ENCODE peak calls at places on chromosomes 7 and 10, in six cellular contexts. Y, I, T, O, P and K are unnamed samples.

GRCh38 chr7:89223906-89224395 is 428.4 kb upstream of the TEX47 start:
- DNase-seq in T (no peak), P (no peak), I (no peak), O (no peak), Y (no peak), K (no peak)

GRCh38 chr10:95077556-95077955 is 8.3 kb upstream of the CYP2C8 start:
- DNase-seq in O (no peak), I (no peak), Y (no peak), T (no peak), P (no peak), K (no peak)

GRCh38 chr10:9986786-9987185 is 1030.9 kb upstream of the CELF2 start:
- DNase-seq in P (no peak), Y (no peak), I (no peak), O (no peak), T (no peak), K (no peak)

GRCh38 chr10:24958701-24959392 is 6.4 kb upstream of the PRTFDC1 start:
- DNase-seq in P (peak), Y (peak), O (no peak), T (no peak), I (no peak), K (no peak)

GRCh38 chr7:138513344-138513871 is 53.3 kb downstream of the TRIM24 start:
- DNase-seq in I (no peak), Y (no peak), P (no peak), O (no peak), T (no peak), K (no peak)

GRCh38 chr7:5333121-5334050 is 50.6 kb downstream of the SLC29A4 start:
- DNase-seq in P (no peak), O (no peak), I (no peak), T (peak), Y (no peak), K (no peak)

GRCh38 chr10:84138478-84139125 is 707 bp upstream of the GHITM start:
- DNase-seq in O (no peak), T (peak), Y (no peak), P (no peak), I (no peak), K (peak)

GRCh38 chr10:7318836-7319235 is 92.0 kb downstream of the SFMBT2 start:
- DNase-seq in Y (no peak), O (no peak), T (peak), I (no peak), P (no peak), K (no peak)

GRCh38 chr7:129054438-129055293 is at the start of gene TNPO3:
- DNase-seq in T (peak), I (peak), P (peak), O (peak), Y (peak), K (peak)

GRCh38 chr10:68176797-68177196 is 55.1 kb downstream of the ATOH7 start:
- DNase-seq in Y (no peak), P (no peak), O (no peak), I (no peak), T (no peak), K (no peak)

GRCh38 chr10:118722694-118723093 is 32.1 kb downstream of the CACUL1 start:
- DNase-seq in I (no peak), T (no peak), O (no peak), P (no peak), Y (no peak), K (no peak)

GRCh38 chr7:132307465-132307864 is 268.8 kb downstream of the PLXNA4 start:
- DNase-seq in Y (no peak), O (no peak), I (no peak), T (no peak), P (no peak), K (peak)
- TF ChIP-seq CTCF in Y (no peak), O (no peak), I (no peak), T (no peak), P (no peak), K (no peak)

DNA sequence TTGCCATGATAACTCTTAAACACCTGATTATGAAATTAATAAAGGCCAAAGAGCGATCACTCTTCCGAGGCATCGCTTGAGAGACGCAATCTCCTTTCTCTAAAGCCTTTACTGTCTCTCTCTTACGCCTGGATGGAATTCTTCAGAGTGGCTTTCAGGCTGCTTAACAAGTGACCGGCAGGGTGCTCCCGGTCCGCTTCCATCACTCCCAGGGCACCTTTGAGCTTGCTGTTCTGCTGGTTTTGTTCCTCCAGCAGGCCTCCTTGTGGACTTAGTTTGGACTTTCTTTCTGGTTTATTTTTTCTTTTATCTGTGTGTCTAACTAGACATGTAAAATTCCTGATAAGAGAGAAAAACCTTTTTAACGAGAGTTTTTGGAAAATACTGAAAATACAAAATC is 60.9 kb downstream of the MRPL32 start:
- DNase-seq in Y (no peak), I (no peak), T (no peak), P (no peak), O (no peak), K (no peak)
- TF ChIP-seq CTCF in Y (no peak), I (peak), T (no peak), P (no peak), O (no peak), K (no peak)

GRCh38 chr10:23516530-23516929 is 77.7 kb downstream of the OTUD1 start:
- DNase-seq in O (peak), T (no peak), I (no peak), Y (no peak), P (no peak), K (no peak)
- TF ChIP-seq CTCF in O (peak), T (peak), I (peak), Y (no peak), P (peak), K (peak)

GRCh38 chr7:42123716-42124115 is 113.3 kb downstream of the GLI3 start:
- DNase-seq in P (no peak), Y (no peak), I (no peak), O (no peak), T (no peak), K (no peak)

GRCh38 chr7:42126475-42127231 is 110.4 kb downstream of the GLI3 start:
- DNase-seq in P (no peak), I (no peak), O (no peak), T (no peak), Y (no peak), K (no peak)

GRCh38 chr7:42125321-42125720 is 111.7 kb downstream of the GLI3 start:
- DNase-seq in I (no peak), T (no peak), P (no peak), Y (no peak), O (no peak), K (no peak)

GRCh38 chr7:42127232-42127622 is 109.8 kb downstream of the GLI3 start:
- DNase-seq in T (no peak), I (no peak), Y (no peak), P (no peak), O (no peak), K (no peak)

GRCh38 chr7:42128703-42129102 is 108.3 kb downstream of the GLI3 start:
- DNase-seq in I (no peak), P (no peak), T (no peak), Y (no peak), O (no peak), K (peak)
- TF ChIP-seq CTCF in I (peak), P (no peak), T (peak), Y (no peak), O (no peak), K (no peak)

GRCh38 chr10:111989136-111990050 is 194.2 kb downstream of the GPAM start:
- DNase-seq in P (no peak), I (no peak), T (no peak), Y (no peak), O (no peak), K (no peak)
- TF ChIP-seq CTCF in P (no peak), I (no peak), T (no peak), Y (no peak), O (no peak), K (no peak)

DNA sequence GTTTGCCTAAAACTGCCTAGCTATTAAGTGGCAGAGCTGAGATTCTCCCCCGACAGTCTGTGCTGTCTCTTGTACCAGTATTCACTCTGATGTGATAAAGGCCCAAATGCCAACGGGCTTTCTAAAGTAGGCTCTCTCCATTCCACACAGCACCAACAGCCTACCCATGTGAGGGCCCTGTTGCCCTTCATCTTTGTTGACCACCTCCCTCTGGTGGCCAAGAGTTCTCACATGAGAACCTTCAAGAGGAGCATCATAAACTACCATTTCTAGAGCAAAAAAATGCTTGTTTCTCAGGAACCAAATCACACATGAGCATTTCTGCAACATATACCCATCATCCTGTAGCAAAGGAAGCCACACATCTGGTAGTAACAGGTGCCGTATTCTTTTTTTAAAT is 185.8 kb downstream of the GRM8 start:
- DNase-seq in Y (no peak), T (no peak), I (no peak), P (no peak), O (no peak), K (no peak)
- TF ChIP-seq CTCF in Y (no peak), T (no peak), I (peak), P (no peak), O (no peak), K (no peak)

DNA sequence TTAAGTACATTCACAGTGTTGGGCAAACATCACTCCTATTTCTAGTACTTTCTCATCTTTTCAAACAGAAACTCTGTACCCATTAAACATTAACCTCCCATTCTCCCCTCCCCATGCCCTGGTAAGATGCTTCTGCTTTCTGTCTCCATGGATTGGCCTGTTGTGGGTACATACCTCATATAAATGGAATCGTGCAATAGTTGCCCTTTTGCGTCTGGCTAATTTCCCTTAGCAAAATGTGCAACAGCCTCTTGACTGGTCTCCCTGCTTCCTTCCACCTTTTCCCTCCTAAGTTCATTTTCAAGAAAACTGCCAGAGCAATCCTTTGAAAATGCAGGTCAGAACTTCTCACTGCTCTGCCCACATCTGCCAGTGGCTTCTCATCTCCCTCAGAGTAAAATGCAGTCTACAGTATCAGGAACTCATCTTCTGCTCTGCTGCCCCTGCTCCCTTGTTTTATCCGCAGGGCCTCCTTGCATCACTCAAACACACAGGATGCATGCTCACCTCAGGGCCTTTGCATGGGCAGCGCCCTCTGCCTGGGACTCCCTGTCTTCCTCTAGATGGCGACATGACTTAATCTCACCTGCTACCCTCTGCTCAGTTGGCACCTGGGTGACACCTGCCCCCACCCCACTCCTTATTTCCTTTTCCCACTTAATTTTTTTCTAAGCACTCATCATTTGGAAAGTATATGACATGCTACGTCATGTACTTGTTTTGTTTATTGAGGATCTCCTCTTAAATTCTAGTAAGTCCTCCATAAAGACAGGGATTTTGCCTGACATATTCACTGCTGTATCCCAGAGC is 44.3 kb upstream of the ECHDC3 start:
- DNase-seq in T (no peak), P (no peak), I (no peak), Y (no peak), O (no peak), K (peak)
- TF ChIP-seq CTCF in T (peak), P (no peak), I (no peak), Y (no peak), O (no peak), K (no peak)

GRCh38 chr7:46494026-46494425 is 573.0 kb upstream of the IGFBP3 start:
- DNase-seq in P (no peak), T (no peak), Y (no peak), O (no peak), I (no peak), K (no peak)

GRCh38 chr7:46490406-46490805 is 569.3 kb upstream of the IGFBP3 start:
- DNase-seq in T (no peak), Y (no peak), I (no peak), O (no peak), P (no peak), K (no peak)

GRCh38 chr7:46492460-46492859 is 571.4 kb upstream of the IGFBP3 start:
- DNase-seq in P (no peak), T (no peak), O (no peak), I (no peak), Y (no peak), K (no peak)

GRCh38 chr7:46494441-46494840 is 573.4 kb upstream of the IGFBP3 start:
- DNase-seq in O (no peak), I (no peak), T (no peak), Y (no peak), P (no peak), K (no peak)

DNA sequence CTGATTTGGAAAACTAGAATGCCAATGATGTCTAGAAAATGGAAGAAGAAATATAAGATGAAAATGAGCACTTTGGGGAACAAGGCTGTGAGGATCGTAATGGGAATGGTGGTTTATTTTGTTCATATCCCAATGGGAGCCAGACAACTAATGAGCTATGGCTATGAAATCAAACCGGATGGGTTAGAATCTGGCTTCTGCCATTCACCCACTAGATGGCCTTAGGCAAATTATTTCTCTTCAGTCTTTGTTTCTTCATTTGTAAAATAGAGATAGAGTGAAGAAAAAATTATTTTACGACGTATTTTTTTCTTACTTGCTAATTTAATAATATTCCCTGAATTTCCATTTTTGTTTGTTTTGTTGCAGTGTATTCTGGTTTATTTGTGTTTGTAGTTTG is 572.1 kb upstream of the IGFBP3 start:
- DNase-seq in O (no peak), I (no peak), T (no peak), Y (no peak), P (no peak), K (no peak)
- TF ChIP-seq CTCF in O (no peak), I (no peak), T (no peak), Y (no peak), P (no peak), K (no peak)

DNA sequence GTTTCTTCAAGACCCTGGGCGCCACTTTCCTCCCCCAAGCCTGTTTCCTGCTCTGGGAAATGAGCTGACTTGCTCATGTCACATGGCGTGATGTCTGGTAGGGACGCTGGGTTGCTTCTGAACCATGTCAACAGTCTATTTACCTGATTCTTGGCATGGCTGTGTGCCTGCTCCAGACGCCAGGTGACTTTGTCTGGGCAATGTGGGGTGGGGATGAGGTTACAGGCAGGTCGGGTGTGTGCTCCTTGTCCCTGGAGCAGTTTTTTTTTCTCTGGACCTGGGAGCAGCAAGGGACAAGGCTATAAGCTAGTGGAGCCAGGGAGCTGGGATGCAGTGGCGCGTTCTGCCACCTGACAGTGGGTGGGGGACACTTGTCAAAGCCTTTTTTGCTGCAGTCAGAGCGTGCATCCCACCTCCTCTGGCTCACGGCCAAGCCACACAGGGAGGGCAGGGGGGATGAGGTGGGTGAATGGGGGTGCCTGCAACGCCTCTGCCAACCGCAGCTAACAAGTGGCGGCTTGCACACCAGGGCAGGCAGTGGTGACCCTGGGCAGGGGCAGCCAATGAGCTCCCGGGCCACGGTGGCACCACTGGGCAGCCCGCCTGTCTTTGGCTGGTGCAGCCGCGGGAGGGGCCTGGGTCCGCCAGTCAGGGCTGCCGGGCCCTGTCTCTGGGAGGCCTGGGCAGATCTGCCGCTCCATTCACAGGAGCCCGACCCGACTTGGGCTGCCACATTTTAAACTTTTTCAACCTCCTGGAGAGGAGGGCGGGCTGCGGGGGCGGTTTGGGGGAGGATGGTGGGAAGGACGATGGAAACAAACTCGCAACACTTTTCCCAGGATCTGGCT is 22.9 kb downstream of the DNAJB12 start:
- DNase-seq in P (peak), T (peak), I (peak), O (peak), Y (peak), K (peak)
- TF ChIP-seq CTCF in P (peak), T (no peak), I (peak), O (no peak), Y (peak), K (no peak)